ENCODE peak calls at places on chromosomes 4 and X, in four cellular contexts. Z is midbrain; H is activated naive CD4-positive, alpha-beta T cell treated with anti-CD3 and anti-CD28 coated beads, Interleukin-2, amount 10 ng/mL, durations not matched to agents 7 days and 5 days; I is astrocyte of the spinal cord. S is an unnamed sample.

GRCh38 chr4:106344324-106344970 is 24.1 kb downstream of the GIMD1 start:
- DNase-seq in Z (no peak), H (no peak), I (peak), S (no peak)

GRCh38 chrX:71989768-71990167 is 79.1 kb downstream of the NHSL2 start:
- DNase-seq in Z (no peak), H (no peak), I (peak), S (no peak)

GRCh38 chrX:129957241-129958099 is 25.0 kb upstream of the BCORL1 start:
- DNase-seq in Z (no peak), H (peak), I (peak), S (no peak)

GRCh38 chr4:154877110-154877760 is 96.2 kb downstream of the RBM46 start:
- DNase-seq in Z (no peak), H (no peak), I (peak), S (no peak)

GRCh38 chr4:122827899-122828601 is 1.4 kb downstream of the FGF2 start:
- DNase-seq in Z (peak), H (peak), I (peak), S (no peak)

GRCh38 chrX:30278365-30278764 is 30.8 kb downstream of the NR0B1 start:
- DNase-seq in Z (no peak), H (no peak), I (peak), S (no peak)

GRCh38 chr4:8086751-8087445 is 71.7 kb downstream of the ABLIM2 start:
- DNase-seq in Z (no peak), H (no peak), I (no peak), S (no peak)

GRCh38 chrX:100812216-100813158 is 7.7 kb upstream of the CSTF2 start:
- DNase-seq in Z (no peak), H (no peak), I (no peak), S (no peak)

GRCh38 chr4:135353008-135353407 is 1151.4 kb upstream of the PABPC4L start:
- DNase-seq in Z (no peak), H (no peak), I (no peak), S (no peak)

GRCh38 chrX:13088155-13088485 is 43.7 kb upstream of the FAM9C start:
- DNase-seq in Z (no peak), H (peak), I (no peak), S (no peak)

GRCh38 chr4:19615086-19615689 is 636.5 kb upstream of the SLIT2 start:
- DNase-seq in Z (no peak), H (no peak), I (no peak), S (no peak)

GRCh38 chr4:89164400-89164799 is 53.1 kb downstream of the TIGD2 start:
- DNase-seq in Z (no peak), H (no peak), I (no peak), S (no peak)

GRCh38 chr4:176671532-176671931 is 121.2 kb downstream of the VEGFC start:
- DNase-seq in Z (no peak), H (no peak), I (no peak), S (no peak)

GRCh38 chr4:95155759-95156451 is 392.9 kb downstream of the UNC5C start:
- DNase-seq in Z (no peak), H (no peak), I (peak), S (no peak)

GRCh38 chr4:107710493-107711459 is 9.3 kb downstream of the PAPSS1 start:
- DNase-seq in Z (no peak), H (no peak), I (no peak), S (no peak)

GRCh38 chr4:7422098-7422897 is 12.4 kb downstream of the PSAPL1 start:
- DNase-seq in Z (no peak), H (peak), I (no peak), S (no peak)

GRCh38 chrX:153765138-153766079 is 1.4 kb downstream of the PLXNB3 start:
- DNase-seq in Z (peak), H (no peak), I (no peak), S (peak)

GRCh38 chr4:176676901-176677300 is 115.8 kb downstream of the VEGFC start:
- DNase-seq in Z (no peak), H (no peak), I (no peak), S (no peak)

GRCh38 chrX:18828832-18829404 is 121.5 kb downstream of the PPEF1 start:
- DNase-seq in Z (no peak), H (no peak), I (peak), S (no peak)

GRCh38 chr4:106529348-106530033 is 160.9 kb upstream of the GIMD1 start:
- DNase-seq in Z (no peak), H (no peak), I (peak), S (no peak)

GRCh38 chr4:88761861-88762523 is 64.4 kb upstream of the NAP1L5 start:
- DNase-seq in Z (no peak), H (no peak), I (no peak), S (no peak)

GRCh38 chr4:114267976-114268375 is 288.5 kb upstream of the ARSJ start:
- DNase-seq in Z (no peak), H (no peak), I (no peak), S (no peak)

GRCh38 chrX:149699761-149700160 is 12.1 kb upstream of the MAGEA11 start:
- DNase-seq in Z (no peak), H (no peak), I (no peak), S (no peak)

GRCh38 chrX:10555846-10556245 is 64.5 kb downstream of the MID1 start:
- DNase-seq in Z (no peak), H (no peak), I (no peak), S (no peak)

GRCh38 chr4:142314183-142314582 is 531.9 kb downstream of the INPP4B start:
- DNase-seq in Z (no peak), H (no peak), I (no peak), S (no peak)